ENCODE peak calls at places on chromosomes 5 and 9, in six cellular contexts. One of them, this sample, is unnamed.

GRCh38 chr5:52709171-52709925 is 78.4 kb upstream of the ITGA1 start:
- DNase-seq in sigmoid colon: no peak
- DNase-seq in left ventricle myocardium inferior: no peak
- DNase-seq in adipocyte: no peak
- DNase-seq in SK-N-SH: no peak
- DNase-seq in HepG2: peak
- DNase-seq in this sample: no peak

GRCh38 chr5:140362875-140363630 is 3.1 kb downstream of the SLC4A9 start:
- DNase-seq in SK-N-SH: peak
- DNase-seq in sigmoid colon: peak
- DNase-seq in HepG2: peak
- DNase-seq in adipocyte: peak
- DNase-seq in left ventricle myocardium inferior: peak
- DNase-seq in this sample: peak

GRCh38 chr9:75148551-75148950 is 60.2 kb downstream of the OSTF1 start:
- DNase-seq in adipocyte: peak
- DNase-seq in left ventricle myocardium inferior: no peak
- DNase-seq in HepG2: no peak
- DNase-seq in SK-N-SH: no peak
- DNase-seq in sigmoid colon: no peak
- DNase-seq in this sample: no peak

GRCh38 chr9:114681594-114682332 is at the start of gene TEX48:
- DNase-seq in SK-N-SH: peak
- DNase-seq in left ventricle myocardium inferior: no peak
- DNase-seq in HepG2: peak
- DNase-seq in adipocyte: peak
- DNase-seq in sigmoid colon: peak
- DNase-seq in this sample: peak

GRCh38 chr5:154677921-154678320 is 77.3 kb upstream of the LARP1 start:
- DNase-seq in SK-N-SH: no peak
- DNase-seq in left ventricle myocardium inferior: no peak
- DNase-seq in sigmoid colon: no peak
- DNase-seq in HepG2: no peak
- DNase-seq in adipocyte: peak
- DNase-seq in this sample: no peak

GRCh38 chr9:130729145-130729544 is 35.6 kb downstream of the EXOSC2 start:
- DNase-seq in left ventricle myocardium inferior: no peak
- DNase-seq in HepG2: no peak
- DNase-seq in sigmoid colon: no peak
- DNase-seq in SK-N-SH: no peak
- DNase-seq in adipocyte: no peak
- DNase-seq in this sample: no peak

GRCh38 chr9:119044801-119045200 is 324.4 kb downstream of the BRINP1 start:
- DNase-seq in adipocyte: peak
- DNase-seq in SK-N-SH: no peak
- DNase-seq in HepG2: no peak
- DNase-seq in sigmoid colon: no peak
- DNase-seq in left ventricle myocardium inferior: no peak
- DNase-seq in this sample: no peak

GRCh38 chr5:32753765-32754164 is 42.6 kb downstream of the NPR3 start:
- DNase-seq in left ventricle myocardium inferior: no peak
- DNase-seq in sigmoid colon: no peak
- DNase-seq in adipocyte: peak
- DNase-seq in SK-N-SH: no peak
- DNase-seq in HepG2: no peak
- DNase-seq in this sample: no peak

GRCh38 chr9:72384710-72385475 is 19.9 kb upstream of the ZFAND5 start:
- DNase-seq in HepG2: no peak
- DNase-seq in SK-N-SH: no peak
- DNase-seq in sigmoid colon: no peak
- DNase-seq in left ventricle myocardium inferior: no peak
- DNase-seq in adipocyte: no peak
- DNase-seq in this sample: no peak

DNA sequence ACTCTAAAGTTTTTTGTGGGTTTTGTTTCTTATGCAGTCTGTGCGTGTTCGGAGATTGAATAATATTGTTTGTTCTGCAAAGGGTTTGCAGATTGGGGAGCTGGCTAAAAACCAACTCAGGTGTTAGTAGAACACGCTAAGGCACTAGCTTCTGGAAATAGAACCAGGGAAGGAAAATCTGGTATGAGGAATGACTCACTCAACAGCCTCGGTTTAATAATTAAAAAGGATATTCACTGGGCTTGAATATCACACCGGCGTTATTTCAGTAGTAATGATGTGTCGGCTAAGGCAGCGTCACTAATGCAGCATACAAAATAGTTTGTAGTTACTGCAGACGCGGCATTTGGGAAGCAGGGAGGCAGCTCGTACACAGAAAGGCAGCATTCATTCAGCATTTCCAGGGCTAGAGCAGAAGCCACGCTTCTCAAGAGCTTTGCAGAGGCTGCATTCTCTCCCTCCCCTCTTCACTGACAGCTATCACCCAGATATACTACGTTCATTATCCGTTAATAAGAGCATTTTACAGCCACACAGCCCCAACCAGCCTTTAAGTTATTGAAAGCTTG is 1.7 kb downstream of the ADRA1B start:
- DNase-seq in adipocyte: no peak
- DNase-seq in sigmoid colon: no peak
- DNase-seq in HepG2: no peak
- DNase-seq in SK-N-SH: no peak
- DNase-seq in left ventricle myocardium inferior: no peak
- DNase-seq in this sample: no peak
- H3K4me3 ChIP-seq in adipocyte: peak
- H3K4me3 ChIP-seq in sigmoid colon: no peak
- H3K4me3 ChIP-seq in HepG2: no peak
- H3K4me3 ChIP-seq in SK-N-SH: peak
- H3K4me3 ChIP-seq in left ventricle myocardium inferior: peak
- H3K4me3 ChIP-seq in this sample: no peak

GRCh38 chr9:110671849-110672248 is 3.3 kb downstream of the MUSK start:
- DNase-seq in left ventricle myocardium inferior: no peak
- DNase-seq in SK-N-SH: no peak
- DNase-seq in adipocyte: no peak
- DNase-seq in HepG2: no peak
- DNase-seq in sigmoid colon: no peak
- DNase-seq in this sample: no peak

GRCh38 chr9:110672873-110673508 is 4.4 kb downstream of the MUSK start:
- DNase-seq in SK-N-SH: no peak
- DNase-seq in left ventricle myocardium inferior: no peak
- DNase-seq in adipocyte: no peak
- DNase-seq in sigmoid colon: no peak
- DNase-seq in HepG2: no peak
- DNase-seq in this sample: no peak

GRCh38 chr9:110668528-110669167 is at the start of gene MUSK:
- DNase-seq in adipocyte: no peak
- DNase-seq in sigmoid colon: no peak
- DNase-seq in SK-N-SH: no peak
- DNase-seq in HepG2: no peak
- DNase-seq in left ventricle myocardium inferior: peak
- DNase-seq in this sample: peak

DNA sequence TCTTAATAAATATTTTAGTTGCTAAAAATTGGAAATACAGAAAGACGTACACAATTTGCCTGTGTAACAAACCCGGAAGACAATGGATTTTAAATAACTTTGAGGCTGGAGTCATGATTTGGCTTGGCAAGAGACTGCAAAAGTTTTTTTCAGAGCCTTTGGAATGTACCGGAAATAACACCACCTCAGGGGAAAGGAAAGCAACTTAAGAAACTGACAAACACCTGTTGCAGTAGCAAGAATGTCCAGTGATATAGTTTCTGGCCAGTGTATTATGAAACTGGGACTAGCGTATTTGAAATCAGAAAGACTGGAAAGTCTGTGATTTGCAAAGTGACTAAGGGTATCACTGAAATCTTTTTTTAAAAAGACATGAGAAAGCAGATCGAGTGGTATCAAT is 848 bp downstream of the MUSK start:
- DNase-seq in SK-N-SH: no peak
- DNase-seq in adipocyte: peak
- DNase-seq in left ventricle myocardium inferior: no peak
- DNase-seq in HepG2: no peak
- DNase-seq in sigmoid colon: no peak
- DNase-seq in this sample: no peak
- H3K4me3 ChIP-seq in SK-N-SH: no peak
- H3K4me3 ChIP-seq in adipocyte: no peak
- H3K4me3 ChIP-seq in left ventricle myocardium inferior: peak
- H3K4me3 ChIP-seq in HepG2: no peak
- H3K4me3 ChIP-seq in sigmoid colon: peak
- H3K4me3 ChIP-seq in this sample: peak

GRCh38 chr9:113416149-113416726 is 5.7 kb downstream of the C9orf43 start:
- DNase-seq in left ventricle myocardium inferior: no peak
- DNase-seq in sigmoid colon: no peak
- DNase-seq in SK-N-SH: no peak
- DNase-seq in HepG2: no peak
- DNase-seq in adipocyte: no peak
- DNase-seq in this sample: no peak
- H3K4me3 ChIP-seq in left ventricle myocardium inferior: no peak
- H3K4me3 ChIP-seq in sigmoid colon: no peak
- H3K4me3 ChIP-seq in SK-N-SH: no peak
- H3K4me3 ChIP-seq in HepG2: no peak
- H3K4me3 ChIP-seq in adipocyte: no peak
- H3K4me3 ChIP-seq in this sample: no peak

GRCh38 chr5:112977440-112977861 is 853 bp downstream of the DCP2 start:
- DNase-seq in SK-N-SH: no peak
- DNase-seq in left ventricle myocardium inferior: no peak
- DNase-seq in sigmoid colon: no peak
- DNase-seq in adipocyte: peak
- DNase-seq in HepG2: no peak
- DNase-seq in this sample: no peak

GRCh38 chr5:112983307-112983811 is 6.8 kb downstream of the DCP2 start:
- DNase-seq in adipocyte: peak
- DNase-seq in SK-N-SH: no peak
- DNase-seq in left ventricle myocardium inferior: no peak
- DNase-seq in sigmoid colon: no peak
- DNase-seq in HepG2: no peak
- DNase-seq in this sample: no peak

GRCh38 chr5:112978836-112979235 is 2.2 kb downstream of the DCP2 start:
- DNase-seq in SK-N-SH: no peak
- DNase-seq in HepG2: no peak
- DNase-seq in adipocyte: no peak
- DNase-seq in left ventricle myocardium inferior: no peak
- DNase-seq in sigmoid colon: no peak
- DNase-seq in this sample: no peak

GRCh38 chr5:112976432-112977309 is at the start of gene DCP2:
- DNase-seq in SK-N-SH: peak
- DNase-seq in sigmoid colon: peak
- DNase-seq in left ventricle myocardium inferior: peak
- DNase-seq in adipocyte: peak
- DNase-seq in HepG2: peak
- DNase-seq in this sample: peak

DNA sequence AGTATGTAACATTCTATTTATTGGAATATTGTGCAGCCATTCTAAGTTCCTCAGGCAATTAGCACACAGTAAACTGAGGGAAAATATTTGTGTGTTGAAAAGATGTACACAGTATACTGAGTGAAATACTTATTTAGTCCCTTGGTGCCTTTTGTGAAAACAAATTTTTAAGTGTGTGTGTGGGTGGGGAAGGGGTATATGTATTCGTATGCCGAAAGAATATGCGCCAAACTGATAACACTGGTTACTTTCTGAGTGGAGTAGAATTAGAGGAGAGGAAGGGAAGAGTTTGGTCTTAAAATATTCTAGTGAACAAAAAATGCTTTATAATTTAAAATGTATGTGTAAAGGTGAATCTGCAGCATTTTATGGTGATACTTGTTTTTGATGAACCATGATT is 3.1 kb downstream of the DCP2 start:
- DNase-seq in sigmoid colon: no peak
- DNase-seq in left ventricle myocardium inferior: no peak
- DNase-seq in HepG2: no peak
- DNase-seq in SK-N-SH: no peak
- DNase-seq in adipocyte: no peak
- DNase-seq in this sample: no peak
- H3K4me3 ChIP-seq in sigmoid colon: no peak
- H3K4me3 ChIP-seq in left ventricle myocardium inferior: peak
- H3K4me3 ChIP-seq in HepG2: peak
- H3K4me3 ChIP-seq in SK-N-SH: no peak
- H3K4me3 ChIP-seq in adipocyte: peak
- H3K4me3 ChIP-seq in this sample: peak

GRCh38 chr5:27814211-27814610 is 775.8 kb upstream of the CDH9 start:
- DNase-seq in adipocyte: no peak
- DNase-seq in HepG2: no peak
- DNase-seq in left ventricle myocardium inferior: no peak
- DNase-seq in SK-N-SH: no peak
- DNase-seq in sigmoid colon: no peak
- DNase-seq in this sample: no peak

GRCh38 chr5:27815061-27815460 is 776.7 kb upstream of the CDH9 start:
- DNase-seq in sigmoid colon: no peak
- DNase-seq in HepG2: no peak
- DNase-seq in left ventricle myocardium inferior: no peak
- DNase-seq in SK-N-SH: no peak
- DNase-seq in adipocyte: no peak
- DNase-seq in this sample: no peak

GRCh38 chr5:27810458-27810857 is 772.1 kb upstream of the CDH9 start:
- DNase-seq in left ventricle myocardium inferior: no peak
- DNase-seq in SK-N-SH: no peak
- DNase-seq in HepG2: no peak
- DNase-seq in sigmoid colon: no peak
- DNase-seq in adipocyte: no peak
- DNase-seq in this sample: no peak
- H3K4me3 ChIP-seq in left ventricle myocardium inferior: no peak
- H3K4me3 ChIP-seq in SK-N-SH: no peak
- H3K4me3 ChIP-seq in HepG2: no peak
- H3K4me3 ChIP-seq in sigmoid colon: no peak
- H3K4me3 ChIP-seq in adipocyte: no peak
- H3K4me3 ChIP-seq in this sample: no peak

DNA sequence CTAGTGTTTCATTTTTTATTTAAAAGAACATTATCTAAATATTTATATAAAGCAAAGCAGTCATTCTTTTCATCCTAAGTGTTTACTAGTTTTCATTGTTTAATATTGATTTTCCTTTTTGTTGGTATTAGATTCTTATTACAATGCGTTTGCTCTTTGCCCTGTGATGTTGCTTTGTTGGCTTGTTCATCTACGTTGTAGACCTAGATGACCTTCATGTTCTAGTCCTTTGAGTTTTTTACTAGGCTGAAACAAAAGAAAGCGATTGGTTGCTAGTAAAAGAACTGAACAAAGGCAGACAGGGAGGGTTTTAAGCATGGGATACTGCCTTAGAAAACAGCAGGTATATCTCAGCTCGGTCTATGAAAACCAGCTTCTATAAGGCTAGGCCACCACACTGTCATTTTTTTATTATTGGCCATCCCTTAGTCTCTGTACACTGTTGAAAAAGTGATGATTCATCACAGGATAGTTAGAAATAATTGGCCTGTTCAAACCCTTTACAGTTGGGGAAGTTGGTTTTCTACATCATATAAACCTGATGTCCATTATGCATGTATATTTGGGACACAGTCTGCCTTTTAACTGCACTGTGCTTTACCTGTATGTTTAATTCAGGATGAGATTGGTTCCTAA is 119.0 kb downstream of the ZCCHC7 start:
- DNase-seq in adipocyte: no peak
- DNase-seq in sigmoid colon: no peak
- DNase-seq in HepG2: peak
- DNase-seq in SK-N-SH: no peak
- DNase-seq in left ventricle myocardium inferior: no peak
- DNase-seq in this sample: no peak
- H3K4me3 ChIP-seq in adipocyte: no peak
- H3K4me3 ChIP-seq in sigmoid colon: no peak
- H3K4me3 ChIP-seq in HepG2: no peak
- H3K4me3 ChIP-seq in SK-N-SH: no peak
- H3K4me3 ChIP-seq in left ventricle myocardium inferior: no peak
- H3K4me3 ChIP-seq in this sample: no peak

GRCh38 chr5:79508794-79509193 is 5.1 kb downstream of the HOMER1 start:
- DNase-seq in left ventricle myocardium inferior: no peak
- DNase-seq in adipocyte: no peak
- DNase-seq in sigmoid colon: no peak
- DNase-seq in SK-N-SH: no peak
- DNase-seq in HepG2: no peak
- DNase-seq in this sample: no peak
- H3K4me3 ChIP-seq in left ventricle myocardium inferior: peak
- H3K4me3 ChIP-seq in adipocyte: no peak
- H3K4me3 ChIP-seq in sigmoid colon: no peak
- H3K4me3 ChIP-seq in SK-N-SH: no peak
- H3K4me3 ChIP-seq in HepG2: peak
- H3K4me3 ChIP-seq in this sample: peak

This sample was measured in right cardiac atrium.